ENCODE peak calls at places on chromosomes 2 and 18, in nine cellular contexts. D, A, F, X, N, E, T, M and V are unnamed samples. For H3K9me3, the result is how much of the 10 kb centered on the place peaks cover.

GRCh38 chr2:26720322-26721166 is 28.0 kb downstream of the KCNK3 start:
- DNase-seq in D (peak), A (peak), F (peak), X (no peak), N (peak), E (peak), T (peak), M (peak), V (no peak)

GRCh38 chr2:238493411-238493810 is 66.7 kb downstream of the ASB1 start:
- DNase-seq in D (no peak), A (no peak), F (no peak), X (no peak), N (no peak), E (no peak), T (no peak), M (no peak), V (no peak)

GRCh38 chr2:236309669-236310029 is 45.4 kb upstream of the ASB18 start:
- DNase-seq in D (no peak), A (peak), F (no peak), X (peak), N (peak), E (peak), T (peak), M (peak), V (peak)

GRCh38 chr2:8277921-8278571 is 403.8 kb upstream of the ID2 start:
- DNase-seq in D (no peak), A (no peak), F (no peak), X (no peak), N (no peak), E (no peak), T (no peak), M (no peak), V (peak)

GRCh38 chr2:8669157-8669852 is 12.6 kb upstream of the ID2 start:
- DNase-seq in D (no peak), A (peak), F (no peak), X (no peak), N (no peak), E (no peak), T (peak), M (peak), V (no peak)

GRCh38 chr2:86020984-86021383 is 84.7 kb downstream of the POLR1A start:
- DNase-seq in D (no peak), A (peak), F (no peak), X (no peak), N (peak), E (no peak), T (peak), M (peak), V (no peak)

GRCh38 chr18:634551-635045 is 22.9 kb upstream of the TYMS start:
- DNase-seq in D (no peak), A (no peak), F (peak), X (peak), N (peak), E (no peak), T (peak), M (no peak), V (no peak)

GRCh38 chr2:608711-609110 is 68.5 kb downstream of the TMEM18 start:
- DNase-seq in D (no peak), A (no peak), F (no peak), X (no peak), N (no peak), E (no peak), T (no peak), M (no peak), V (no peak)

GRCh38 chr2:109069430-109070194 is 59.4 kb upstream of the SH3RF3 start:
- DNase-seq in D (no peak), A (no peak), F (no peak), X (no peak), N (no peak), E (peak), T (no peak), M (no peak), V (no peak)

GRCh38 chr2:16773080-16773713 is 107.6 kb upstream of the CYRIA start:
- DNase-seq in D (peak), A (peak), F (peak), X (no peak), N (peak), E (peak), T (peak), M (peak), V (peak)

GRCh38 chr2:232879618-232880494 is 9.8 kb downstream of the SNORC start:
- DNase-seq in D (no peak), A (no peak), F (no peak), X (no peak), N (no peak), E (no peak), T (no peak), M (no peak), V (no peak)

GRCh38 chr2:103991591-103991990 is 862.3 kb upstream of the POU3F3 start:
- DNase-seq in D (no peak), A (no peak), F (peak), X (no peak), N (no peak), E (peak), T (no peak), M (no peak), V (no peak)

GRCh38 chr18:50866765-50867164 is 12.2 kb upstream of the ME2 start:
- DNase-seq in D (no peak), A (no peak), F (peak), X (no peak), N (peak), E (no peak), T (peak), M (peak), V (peak)

GRCh38 chr18:23207191-23207955 is 72.1 kb downstream of the CABLES1 start:
- DNase-seq in D (peak), A (peak), F (peak), X (no peak), N (peak), E (peak), T (no peak), M (peak), V (no peak)

GRCh38 chr18:43751835-43752234 is 474.5 kb upstream of the SYT4 start:
- DNase-seq in D (no peak), A (no peak), F (no peak), X (no peak), N (no peak), E (no peak), T (no peak), M (no peak), V (no peak)

GRCh38 chr2:46769809-46770208 is 145.8 kb downstream of the MCFD2 start:
- DNase-seq in D (no peak), A (no peak), F (peak), X (no peak), N (no peak), E (peak), T (no peak), M (no peak), V (no peak)

GRCh38 chr18:41170346-41170745 is 784.7 kb upstream of the PIK3C3 start:
- DNase-seq in D (no peak), A (peak), F (peak), X (no peak), N (peak), E (no peak), T (no peak), M (peak), V (no peak)

GRCh38 chr2:151632993-151633592 is 101.2 kb downstream of the NEB start:
- DNase-seq in D (peak), A (no peak), F (peak), X (no peak), N (peak), E (peak), T (peak), M (no peak), V (peak)

GRCh38 chr2:100632021-100632420 is 69.2 kb downstream of the PDCL3 start:
- DNase-seq in D (no peak), A (no peak), F (no peak), X (no peak), N (no peak), E (no peak), T (no peak), M (no peak), V (no peak)

GRCh38 chr2:43084699-43085091 is 141.7 kb downstream of the ZFP36L2 start:
- DNase-seq in D (no peak), A (peak), F (no peak), X (no peak), N (no peak), E (no peak), T (peak), M (peak), V (no peak)

GRCh38 chr2:153235516-153235915 is 243.0 kb downstream of the RPRM start:
- DNase-seq in D (no peak), A (no peak), F (no peak), X (no peak), N (no peak), E (no peak), T (no peak), M (no peak), V (peak)

GRCh38 chr2:191112448-191112901 is 38.3 kb downstream of the STAT4 start:
- DNase-seq in D (no peak), A (no peak), F (no peak), X (no peak), N (no peak), E (no peak), T (no peak), M (no peak), V (no peak)

GRCh38 chr2:238305092-238305862 is 15.0 kb upstream of the TRAF3IP1 start:
- DNase-seq in D (no peak), A (no peak), F (peak), X (no peak), N (peak), E (peak), T (no peak), M (no peak), V (no peak)

GRCh38 chr18:45416168-45416567 is 199.1 kb upstream of the SLC14A2 start:
- DNase-seq in D (no peak), A (peak), F (no peak), X (no peak), N (no peak), E (no peak), T (no peak), M (peak), V (no peak)

GRCh38 chr2:15675456-15676195 is 84.0 kb downstream of the DDX1 start:
- DNase-seq in D (no peak), A (no peak), F (peak), X (no peak), N (no peak), E (no peak), T (peak), M (no peak), V (no peak)

GRCh38 chr2:9961014-9961413 is 9.5 kb downstream of the GRHL1 start:
- DNase-seq in D (no peak), A (no peak), F (no peak), X (no peak), N (no peak), E (no peak), T (no peak), M (no peak), V (no peak)

GRCh38 chr2:146927080-146927714 is 917.6 kb upstream of the ACVR2A start:
- DNase-seq in D (peak), A (peak), F (peak), X (peak), N (peak), E (peak), T (peak), M (peak), V (peak)

GRCh38 chr2:5019324-5019723 is 672.9 kb upstream of the SOX11 start:
- DNase-seq in D (no peak), A (no peak), F (no peak), X (no peak), N (no peak), E (no peak), T (no peak), M (no peak), V (no peak)

GRCh38 chr2:60355849-60356261 is 197.6 kb downstream of the BCL11A start:
- DNase-seq in D (no peak), A (no peak), F (no peak), X (no peak), N (no peak), E (no peak), T (no peak), M (no peak), V (peak)

DNA sequence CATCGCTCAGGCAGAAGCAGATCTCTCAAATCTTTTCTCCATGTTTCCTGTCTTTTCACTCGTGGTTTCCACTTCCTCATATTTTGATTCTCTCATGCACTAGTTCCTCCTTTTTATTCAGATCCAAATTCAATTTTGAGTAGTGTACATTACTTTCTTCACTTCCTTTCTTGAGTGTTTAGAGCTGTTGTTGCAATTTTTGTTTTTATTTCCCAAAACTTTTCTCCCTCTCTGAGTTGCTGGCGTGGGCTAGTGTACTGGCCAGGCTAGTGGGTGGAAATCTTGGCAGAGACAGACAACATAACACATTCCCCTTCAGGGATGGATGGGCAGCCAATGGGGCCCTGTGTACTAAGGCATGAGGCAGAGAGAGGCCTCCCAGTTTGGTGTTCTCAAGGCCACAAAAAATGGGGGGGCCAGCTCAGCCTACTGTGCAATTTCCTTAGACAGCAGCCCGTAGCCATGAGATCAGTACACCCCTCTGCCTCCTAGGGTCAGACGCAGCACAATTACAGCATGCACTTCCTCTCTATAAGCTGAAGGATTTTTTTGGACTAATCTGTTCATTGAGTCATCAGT is 145.1 kb upstream of the PID1 start:
- DNase-seq in D (no peak), A (peak), F (no peak), X (no peak), N (no peak), E (no peak), T (peak), M (peak), V (no peak)
- H2AFZ ChIP-seq in D (no peak), A (peak), F (no peak), X (no peak), N (no peak), E (no peak), T (peak), M (peak), V (no peak)

GRCh38 chr2:95149397-95149984 is 10.2 kb downstream of the ZNF514 start:
- DNase-seq in D (no peak), A (no peak), F (no peak), X (no peak), N (no peak), E (no peak), T (peak), M (peak), V (no peak)
- H3K9me3 ChIP-seq in D (under half), A (half or more), F (half or more), X (half or more), N (under half), E (half or more), T (under half), M (under half), V (under half)

GRCh38 chr2:218904176-218904575 is 23.5 kb downstream of the WNT10A start:
- DNase-seq in D (no peak), A (no peak), F (no peak), X (no peak), N (no peak), E (no peak), T (no peak), M (no peak), V (no peak)

DNA sequence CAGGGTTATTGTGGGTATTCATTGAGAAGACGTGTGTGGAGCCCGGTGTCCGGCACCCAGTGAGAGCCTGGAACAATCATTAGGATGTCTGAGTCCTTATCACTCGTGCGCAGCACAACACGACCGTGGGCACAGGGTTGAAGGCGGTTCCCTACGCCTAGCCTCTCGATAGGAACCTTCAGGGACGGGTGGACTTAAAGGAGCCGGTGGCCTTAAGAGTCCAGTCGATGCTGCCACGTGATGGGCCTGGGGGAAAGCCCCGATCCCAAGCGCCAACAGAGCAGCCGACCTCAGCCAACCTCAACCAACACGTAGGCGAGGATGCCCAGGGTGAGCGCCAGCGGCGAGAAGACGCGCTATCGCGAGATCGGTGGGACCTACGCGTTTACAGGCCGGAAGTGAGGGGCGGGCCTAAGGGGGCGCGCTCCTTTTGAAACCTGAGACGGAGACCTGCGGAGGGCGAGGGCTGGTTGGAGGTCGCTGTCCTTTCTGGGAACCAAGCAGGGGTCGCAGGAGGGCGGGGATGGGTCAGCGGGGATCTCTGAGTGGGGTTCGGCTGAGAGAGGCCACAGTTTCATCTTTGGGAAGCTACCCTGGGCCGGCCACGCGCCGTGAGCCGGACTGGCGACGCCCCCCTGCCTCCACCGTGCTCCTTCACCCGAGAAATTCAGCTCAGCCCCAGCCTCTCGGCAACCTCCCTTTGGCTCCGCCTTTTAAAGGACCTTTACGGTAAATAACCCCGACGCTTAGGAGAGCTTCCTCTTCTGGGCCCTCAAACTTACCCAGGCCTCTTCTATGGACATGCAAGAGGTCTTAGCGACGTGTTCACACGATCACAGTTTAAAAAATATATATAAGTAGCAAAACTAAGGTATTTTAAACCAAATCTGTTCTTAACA is 28.3 kb downstream of the WNT10A start:
- DNase-seq in D (peak), A (peak), F (peak), X (peak), N (peak), E (peak), T (peak), M (peak), V (peak)
- TF ChIP-seq EZH2 in D (no peak), A (no peak), F (no peak), X (no peak), N (no peak), E (no peak), T (no peak), M (no peak), V (no peak)

GRCh38 chr2:178531161-178531560 is 50.9 kb downstream of the PLEKHA3 start:
- DNase-seq in D (no peak), A (no peak), F (no peak), X (no peak), N (no peak), E (no peak), T (no peak), M (no peak), V (no peak)

GRCh38 chr2:178530625-178531142 is 50.4 kb downstream of the PLEKHA3 start:
- DNase-seq in D (no peak), A (no peak), F (no peak), X (no peak), N (no peak), E (no peak), T (peak), M (no peak), V (peak)

GRCh38 chr2:178528647-178529046 is 48.4 kb downstream of the PLEKHA3 start:
- DNase-seq in D (no peak), A (no peak), F (no peak), X (no peak), N (no peak), E (no peak), T (no peak), M (no peak), V (no peak)

GRCh38 chr2:178529194-178529593 is 48.9 kb downstream of the PLEKHA3 start:
- DNase-seq in D (no peak), A (no peak), F (no peak), X (no peak), N (no peak), E (no peak), T (peak), M (no peak), V (no peak)

DNA sequence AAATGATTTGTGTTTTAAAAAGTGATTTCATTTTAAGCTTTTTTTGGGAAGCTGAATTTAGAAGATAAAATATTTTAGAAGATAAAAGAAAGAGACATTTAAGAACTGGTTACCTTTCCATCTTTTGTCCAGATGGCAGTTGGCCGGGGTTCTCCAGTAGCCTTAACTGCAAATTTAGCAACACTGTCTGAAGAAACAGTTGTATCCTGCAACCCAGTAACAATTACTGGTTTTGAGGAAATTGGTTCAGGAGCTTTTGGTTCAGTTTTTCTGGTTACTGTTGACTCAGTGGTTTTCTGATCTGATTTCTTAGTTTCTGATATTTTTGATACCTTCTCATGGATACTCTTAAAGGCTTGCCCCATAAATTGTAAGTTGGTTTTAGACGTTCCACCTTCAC is 49.9 kb downstream of the PLEKHA3 start:
- DNase-seq in D (no peak), A (no peak), F (no peak), X (no peak), N (no peak), E (no peak), T (no peak), M (no peak), V (no peak)
- H2AFZ ChIP-seq in D (no peak), A (no peak), F (no peak), X (no peak), N (no peak), E (no peak), T (no peak), M (no peak), V (no peak)

GRCh38 chr18:71809711-71810110 is 734.4 kb downstream of the CBLN2 start:
- DNase-seq in D (no peak), A (no peak), F (no peak), X (no peak), N (no peak), E (no peak), T (no peak), M (no peak), V (no peak)

GRCh38 chr18:71808576-71808975 is 735.6 kb downstream of the CBLN2 start:
- DNase-seq in D (no peak), A (no peak), F (peak), X (no peak), N (no peak), E (no peak), T (no peak), M (no peak), V (no peak)

DNA sequence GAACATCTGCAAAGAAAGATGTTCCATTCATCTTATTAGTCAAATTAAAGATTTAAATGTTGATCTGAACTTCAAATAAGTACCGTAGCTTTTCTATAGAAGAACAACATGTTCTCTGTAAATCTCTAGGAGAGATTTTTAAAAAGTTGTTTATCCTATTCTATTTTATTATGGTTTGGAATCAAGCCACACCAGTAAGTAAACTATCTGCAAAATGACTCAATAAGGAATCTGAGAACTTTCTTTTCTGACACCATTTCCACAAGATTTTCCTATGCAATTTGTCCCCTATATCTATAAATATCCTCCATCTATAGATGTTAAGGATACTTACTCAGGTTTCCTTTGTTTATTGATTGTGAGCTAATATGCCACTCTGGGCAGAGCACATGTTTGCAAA is 736.6 kb downstream of the CBLN2 start:
- DNase-seq in D (no peak), A (no peak), F (peak), X (no peak), N (no peak), E (no peak), T (no peak), M (no peak), V (no peak)
- H3K9me3 ChIP-seq in D (under half), A (under half), F (under half), X (half or more), N (under half), E (under half), T (under half), M (under half), V (under half)